ENCODE peak calls at places on chromosomes 4 and X, in four cellular contexts. One of them, this sample, is unnamed.

GRCh38 chr4:28146191-28146590 is 1285.5 kb downstream of the STIM2 start:
- DNase-seq in NCI-H226: peak; percentile 10
- DNase-seq in HL-60: no peak
- DNase-seq in activated CD4-positive, alpha-beta T cell treated with anti-CD3 and anti-CD28 coated beads for 48 hours: no peak
- DNase-seq in this sample: no peak

GRCh38 chr4:138438608-138439007 is 196.5 kb upstream of the SLC7A11 start:
- DNase-seq in activated CD4-positive, alpha-beta T cell treated with anti-CD3 and anti-CD28 coated beads for 48 hours: no peak
- DNase-seq in HL-60: no peak
- DNase-seq in NCI-H226: no peak
- DNase-seq in this sample: no peak

GRCh38 chr4:183898456-183898855 is 6.7 kb upstream of the STOX2 start:
- DNase-seq in NCI-H226: no peak
- DNase-seq in HL-60: no peak
- DNase-seq in activated CD4-positive, alpha-beta T cell treated with anti-CD3 and anti-CD28 coated beads for 48 hours: no peak
- DNase-seq in this sample: no peak

GRCh38 chr4:73801692-73802091 is 34.8 kb upstream of the CXCL6 start:
- DNase-seq in HL-60: no peak
- DNase-seq in activated CD4-positive, alpha-beta T cell treated with anti-CD3 and anti-CD28 coated beads for 48 hours: no peak
- DNase-seq in NCI-H226: no peak
- DNase-seq in this sample: no peak

GRCh38 chrX:13699183-13699826 is 10.4 kb downstream of the RAB9A start:
- DNase-seq in HL-60: no peak
- DNase-seq in activated CD4-positive, alpha-beta T cell treated with anti-CD3 and anti-CD28 coated beads for 48 hours: no peak
- DNase-seq in NCI-H226: peak; percentile 54
- DNase-seq in this sample: no peak

GRCh38 chr4:98468744-98469143 is 189.7 kb downstream of the TSPAN5 start:
- DNase-seq in NCI-H226: no peak
- DNase-seq in activated CD4-positive, alpha-beta T cell treated with anti-CD3 and anti-CD28 coated beads for 48 hours: no peak
- DNase-seq in HL-60: no peak
- DNase-seq in this sample: no peak

GRCh38 chr4:94827481-94828110 is 69.8 kb downstream of the BMPR1B start:
- DNase-seq in activated CD4-positive, alpha-beta T cell treated with anti-CD3 and anti-CD28 coated beads for 48 hours: no peak
- DNase-seq in HL-60: no peak
- DNase-seq in NCI-H226: peak; percentile 80
- DNase-seq in this sample: peak; percentile 80

GRCh38 chrX:70039758-70040157 is 10.0 kb downstream of the AWAT2 start:
- DNase-seq in NCI-H226: no peak
- DNase-seq in HL-60: no peak
- DNase-seq in activated CD4-positive, alpha-beta T cell treated with anti-CD3 and anti-CD28 coated beads for 48 hours: no peak
- DNase-seq in this sample: no peak

GRCh38 chr4:42339935-42340406 is 57.3 kb upstream of the SHISA3 start:
- DNase-seq in activated CD4-positive, alpha-beta T cell treated with anti-CD3 and anti-CD28 coated beads for 48 hours: no peak
- DNase-seq in NCI-H226: no peak
- DNase-seq in HL-60: no peak
- DNase-seq in this sample: no peak

GRCh38 chr4:1600211-1600780 is 83.8 kb downstream of the FAM53A start:
- DNase-seq in NCI-H226: no peak
- DNase-seq in HL-60: no peak
- DNase-seq in activated CD4-positive, alpha-beta T cell treated with anti-CD3 and anti-CD28 coated beads for 48 hours: no peak
- DNase-seq in this sample: no peak

GRCh38 chrX:37361596-37361995 is 12.4 kb downstream of the PRRG1 start:
- DNase-seq in HL-60: no peak
- DNase-seq in NCI-H226: no peak
- DNase-seq in activated CD4-positive, alpha-beta T cell treated with anti-CD3 and anti-CD28 coated beads for 48 hours: no peak
- DNase-seq in this sample: no peak

GRCh38 chrX:63746278-63746677 is 38.7 kb downstream of the ARHGEF9 start:
- DNase-seq in NCI-H226: no peak
- DNase-seq in activated CD4-positive, alpha-beta T cell treated with anti-CD3 and anti-CD28 coated beads for 48 hours: peak; percentile 8
- DNase-seq in HL-60: no peak
- DNase-seq in this sample: no peak

GRCh38 chr4:152118108-152118507 is 357.3 kb upstream of the GATB start:
- DNase-seq in NCI-H226: no peak
- DNase-seq in activated CD4-positive, alpha-beta T cell treated with anti-CD3 and anti-CD28 coated beads for 48 hours: no peak
- DNase-seq in HL-60: no peak
- DNase-seq in this sample: no peak

GRCh38 chr4:130542953-130543352 is 1447.0 kb downstream of the C4orf33 start:
- DNase-seq in activated CD4-positive, alpha-beta T cell treated with anti-CD3 and anti-CD28 coated beads for 48 hours: no peak
- DNase-seq in NCI-H226: no peak
- DNase-seq in HL-60: no peak
- DNase-seq in this sample: no peak

GRCh38 chr4:12689457-12689856 is 794.7 kb downstream of the RAB28 start:
- DNase-seq in activated CD4-positive, alpha-beta T cell treated with anti-CD3 and anti-CD28 coated beads for 48 hours: no peak
- DNase-seq in NCI-H226: no peak
- DNase-seq in HL-60: no peak
- DNase-seq in this sample: peak; percentile 23

GRCh38 chr4:47674173-47674572 is 163.7 kb downstream of the CORIN start:
- DNase-seq in NCI-H226: no peak
- DNase-seq in activated CD4-positive, alpha-beta T cell treated with anti-CD3 and anti-CD28 coated beads for 48 hours: no peak
- DNase-seq in HL-60: no peak
- DNase-seq in this sample: peak; percentile 71

GRCh38 chr4:141314627-141315026 is 93.9 kb downstream of the ZNF330 start:
- DNase-seq in HL-60: no peak
- DNase-seq in activated CD4-positive, alpha-beta T cell treated with anti-CD3 and anti-CD28 coated beads for 48 hours: no peak
- DNase-seq in NCI-H226: no peak
- DNase-seq in this sample: no peak

GRCh38 chrX:98405376-98405775 is 1521.7 kb downstream of the RPA4 start:
- DNase-seq in HL-60: no peak
- DNase-seq in activated CD4-positive, alpha-beta T cell treated with anti-CD3 and anti-CD28 coated beads for 48 hours: no peak
- DNase-seq in NCI-H226: no peak
- DNase-seq in this sample: peak; percentile 76

GRCh38 chr4:2472187-2472586 is 3.3 kb downstream of the RNF4 start:
- DNase-seq in activated CD4-positive, alpha-beta T cell treated with anti-CD3 and anti-CD28 coated beads for 48 hours: no peak
- DNase-seq in NCI-H226: no peak
- DNase-seq in HL-60: no peak
- DNase-seq in this sample: peak; percentile 38

GRCh38 chrX:38803609-38804480 is 2.6 kb downstream of the MID1IP1 start:
- DNase-seq in activated CD4-positive, alpha-beta T cell treated with anti-CD3 and anti-CD28 coated beads for 48 hours: peak; percentile 84
- DNase-seq in NCI-H226: peak; percentile 76
- DNase-seq in HL-60: peak; percentile 79
- DNase-seq in this sample: peak; percentile 44

GRCh38 chrX:73668779-73669178 is 105.8 kb downstream of the CHIC1 start:
- DNase-seq in activated CD4-positive, alpha-beta T cell treated with anti-CD3 and anti-CD28 coated beads for 48 hours: no peak
- DNase-seq in NCI-H226: peak; percentile 48
- DNase-seq in HL-60: no peak
- DNase-seq in this sample: no peak

GRCh38 chr4:101954351-101954750 is 163.8 kb downstream of the BANK1 start:
- DNase-seq in HL-60: no peak
- DNase-seq in NCI-H226: peak; percentile 43
- DNase-seq in activated CD4-positive, alpha-beta T cell treated with anti-CD3 and anti-CD28 coated beads for 48 hours: no peak
- DNase-seq in this sample: no peak

GRCh38 chr4:78660559-78660958 is 109.0 kb downstream of the ANXA3 start:
- DNase-seq in activated CD4-positive, alpha-beta T cell treated with anti-CD3 and anti-CD28 coated beads for 48 hours: no peak
- DNase-seq in NCI-H226: no peak
- DNase-seq in HL-60: no peak
- DNase-seq in this sample: no peak

GRCh38 chr4:98603683-98604573 is 54.5 kb downstream of the TSPAN5 start:
- DNase-seq in NCI-H226: no peak
- DNase-seq in HL-60: no peak
- DNase-seq in activated CD4-positive, alpha-beta T cell treated with anti-CD3 and anti-CD28 coated beads for 48 hours: peak; percentile 29
- DNase-seq in this sample: no peak

GRCh38 chr4:169604903-169605331 is 7.5 kb downstream of the NEK1 start:
- DNase-seq in activated CD4-positive, alpha-beta T cell treated with anti-CD3 and anti-CD28 coated beads for 48 hours: no peak
- DNase-seq in NCI-H226: no peak
- DNase-seq in HL-60: no peak
- DNase-seq in this sample: no peak